ENCODE peak calls at places on chromosomes 13 and 19, in five cellular contexts. S, K, I, E and X are unnamed samples.

GRCh38 chr13:48475230-48475629 is 57.6 kb downstream of the RCBTB2 start:
- DNase-seq in I (no peak), E (no peak), K (no peak), S (no peak), X (no peak)

GRCh38 chr13:21668665-21669599 is 1.9 kb upstream of the FGF9 start:
- DNase-seq in E (peak), K (no peak), I (peak), S (peak), X (peak)

GRCh38 chr19:12949363-12950284 is 4.0 kb downstream of the RAD23A start:
- DNase-seq in S (no peak), E (no peak), K (no peak), I (no peak), X (no peak)

GRCh38 chr13:111961236-111961635 is 105.7 kb upstream of the SOX1 start:
- DNase-seq in E (no peak), I (peak), S (no peak), K (no peak), X (no peak)

GRCh38 chr13:83232626-83233025 is 649.6 kb downstream of the SLITRK1 start:
- DNase-seq in K (no peak), I (no peak), E (no peak), S (no peak), X (no peak)

GRCh38 chr19:50804420-50805272 is 14.4 kb downstream of the ACP4 start:
- DNase-seq in K (peak), E (peak), S (peak), I (peak), X (peak)

GRCh38 chr13:109383683-109384082 is 402.7 kb downstream of the IRS2 start:
- DNase-seq in E (peak), K (no peak), I (no peak), S (no peak), X (peak)

GRCh38 chr19:16457195-16457953 is 14.4 kb downstream of the EPS15L1 start:
- DNase-seq in K (no peak), S (no peak), E (peak), I (no peak), X (no peak)

GRCh38 chr13:21526707-21527454 is 67.8 kb upstream of the ZDHHC20 start:
- DNase-seq in E (no peak), I (no peak), K (no peak), S (no peak), X (no peak)

GRCh38 chr13:36332986-36333385 is 13.2 kb downstream of the SPART start:
- DNase-seq in E (peak), I (no peak), S (no peak), K (no peak), X (no peak)

GRCh38 chr19:10228925-10229324 is 2.2 kb downstream of the S1PR2 start:
- DNase-seq in K (no peak), S (no peak), E (peak), I (peak), X (peak)

GRCh38 chr13:36166051-36166450 is 34.9 kb upstream of the DCLK1 start:
- DNase-seq in K (no peak), S (no peak), E (no peak), I (no peak), X (no peak)

GRCh38 chr19:40610396-40611064 is 9.4 kb downstream of the LTBP4 start:
- DNase-seq in S (no peak), I (peak), E (no peak), K (no peak), X (no peak)

GRCh38 chr13:98216135-98216565 is 39.1 kb upstream of the RNF113B start:
- DNase-seq in K (no peak), S (no peak), I (no peak), E (peak), X (no peak)

GRCh38 chr13:92436927-92437326 is 789.7 kb upstream of the GPC6 start:
- DNase-seq in I (no peak), S (no peak), K (no peak), E (no peak), X (no peak)

GRCh38 chr13:79742923-79743322 is 262.0 kb downstream of the NDFIP2 start:
- DNase-seq in S (no peak), K (no peak), E (no peak), I (no peak), X (peak)

GRCh38 chr19:11091343-11092153 is 2.3 kb downstream of the LDLR start:
- DNase-seq in I (no peak), S (no peak), K (no peak), E (peak), X (peak)

GRCh38 chr13:52903320-52903719 is 54.9 kb upstream of the PCDH8 start:
- DNase-seq in S (no peak), I (no peak), E (no peak), K (no peak), X (no peak)
- H2BK12ac ChIP-seq in S (no peak), I (no peak), E (no peak), K (no peak), X (no peak)

GRCh38 chr19:6035026-6035425 is 57.1 kb upstream of the RANBP3 start:
- DNase-seq in S (no peak), E (no peak), K (no peak), I (no peak), X (no peak)
- H2BK12ac ChIP-seq in S (no peak), E (no peak), K (no peak), I (no peak), X (no peak)

GRCh38 chr13:70370924-70371323 is 262.7 kb upstream of the KLHL1 start:
- DNase-seq in K (no peak), E (no peak), S (no peak), I (no peak), X (no peak)

GRCh38 chr13:70362820-70363219 is 254.6 kb upstream of the KLHL1 start:
- DNase-seq in E (no peak), S (no peak), I (no peak), K (no peak), X (no peak)

DNA sequence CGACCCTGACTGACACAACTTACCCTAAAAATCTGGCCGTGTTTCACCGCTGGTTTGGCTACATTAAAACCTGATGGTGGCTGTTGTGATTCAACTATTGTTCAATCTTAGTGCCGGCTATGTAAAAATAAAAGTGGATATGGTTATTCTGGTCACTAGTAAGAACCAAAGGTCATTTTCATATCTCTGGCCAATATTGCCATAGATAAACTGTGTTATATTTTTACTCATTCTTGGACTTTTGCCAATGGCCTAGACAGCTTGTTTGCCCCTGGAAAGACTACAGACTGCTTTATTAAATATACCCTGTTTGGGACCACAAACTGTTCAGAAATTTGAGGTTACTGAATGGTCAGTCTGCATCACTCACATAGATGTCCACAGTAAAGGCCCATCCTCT is 258.5 kb upstream of the KLHL1 start:
- DNase-seq in K (no peak), S (no peak), I (no peak), E (no peak), X (no peak)
- H2BK12ac ChIP-seq in K (no peak), S (no peak), I (no peak), E (no peak), X (no peak)

GRCh38 chr13:22929391-22930126 is 251.2 kb upstream of the SGCG start:
- DNase-seq in E (no peak), K (no peak), I (no peak), S (no peak), X (no peak)
- H2BK12ac ChIP-seq in E (no peak), K (no peak), I (no peak), S (no peak), X (no peak)

GRCh38 chr13:73913043-73913740 is 221.0 kb downstream of the KLF12 start:
- DNase-seq in I (no peak), E (peak), S (no peak), K (no peak), X (no peak)

GRCh38 chr13:73910733-73911132 is 223.5 kb downstream of the KLF12 start:
- DNase-seq in I (no peak), S (no peak), E (no peak), K (no peak), X (no peak)

GRCh38 chr13:73918691-73919090 is 215.5 kb downstream of the KLF12 start:
- DNase-seq in K (no peak), S (no peak), I (no peak), E (no peak), X (no peak)

GRCh38 chr13:73908809-73909208 is 225.4 kb downstream of the KLF12 start:
- DNase-seq in K (no peak), S (no peak), E (no peak), I (no peak), X (no peak)

GRCh38 chr13:73914119-73914518 is 220.1 kb downstream of the KLF12 start:
- DNase-seq in S (no peak), E (no peak), I (no peak), K (no peak), X (no peak)
- H2BK12ac ChIP-seq in S (no peak), E (no peak), I (no peak), K (no peak), X (no peak)

DNA sequence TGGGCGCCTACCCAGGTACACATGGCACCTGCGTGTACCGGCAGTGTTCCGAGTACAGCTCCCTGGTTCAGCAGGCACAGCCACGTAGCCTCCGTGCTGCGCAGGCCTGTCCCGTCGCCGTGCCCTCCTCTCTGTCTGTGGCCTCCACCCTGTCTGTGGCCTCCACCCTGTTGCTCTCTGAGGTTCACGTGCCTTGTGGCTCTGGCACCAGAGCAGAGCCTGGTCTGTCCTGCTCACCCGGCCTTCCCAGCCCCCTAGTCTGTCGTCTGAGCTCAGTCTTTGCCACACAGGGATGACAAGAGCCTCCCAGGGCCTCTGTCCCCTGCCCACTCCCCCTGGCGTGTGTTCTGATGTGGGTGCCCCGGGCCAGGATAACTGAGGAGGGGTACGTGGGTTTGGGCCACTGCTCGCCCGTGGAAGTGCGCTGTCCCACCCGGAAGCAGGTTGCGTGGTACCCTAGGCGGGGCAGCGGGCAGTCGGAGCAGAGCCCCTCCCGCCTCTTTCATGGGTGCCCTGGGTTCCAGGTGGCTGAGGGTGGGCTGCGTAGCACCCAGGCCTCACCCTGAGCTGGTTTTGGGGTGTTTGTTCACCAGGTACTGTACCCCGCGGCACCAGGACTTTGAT is 71.7 kb downstream of the KDM4B start:
- DNase-seq in K (no peak), S (no peak), E (no peak), I (no peak), X (no peak)
- H2BK12ac ChIP-seq in K (no peak), S (peak), E (no peak), I (no peak), X (no peak)

GRCh38 chr13:44416297-44416696 is 42.7 kb downstream of the SERP2 start:
- DNase-seq in E (no peak), S (no peak), I (no peak), K (no peak), X (no peak)
- H2BK12ac ChIP-seq in E (no peak), S (peak), I (no peak), K (peak), X (no peak)

GRCh38 chr19:20271215-20271926 is 104.4 kb downstream of the ZNF486 start:
- DNase-seq in E (no peak), S (no peak), I (no peak), K (no peak), X (no peak)
- H2BK12ac ChIP-seq in E (no peak), S (no peak), I (no peak), K (no peak), X (no peak)